ENCODE peak calls at places on chromosomes 13 and 19, in four cellular contexts. B, E, I and U are unnamed samples.

GRCh38 chr19:47445937-47446402 is 25.7 kb downstream of the SLC8A2 start:
- DNase-seq in B (peak), E (no peak), I (no peak), U (no peak)

GRCh38 chr19:47545061-47545948 is 27.6 kb downstream of the ZNF541 start:
- DNase-seq in B (no peak), E (no peak), I (no peak), U (no peak)

GRCh38 chr13:112128052-112128610 is 61.2 kb downstream of the SOX1 start:
- DNase-seq in B (no peak), E (no peak), I (no peak), U (no peak)

GRCh38 chr13:19957320-19958118 is 1.0 kb upstream of the ZMYM2 start:
- DNase-seq in B (peak), E (peak), I (peak), U (peak)

GRCh38 chr13:27018882-27019281 is 152.7 kb downstream of the USP12 start:
- DNase-seq in B (no peak), E (no peak), I (no peak), U (no peak)

GRCh38 chr13:90835826-90836225 is 511.7 kb upstream of the MIR17HG start:
- DNase-seq in B (no peak), E (no peak), I (no peak), U (no peak)

GRCh38 chr13:73307481-73307880 is 248.7 kb downstream of the KLF5 start:
- DNase-seq in B (no peak), E (no peak), I (no peak), U (no peak)

GRCh38 chr19:9910625-9911024 is 25.7 kb downstream of the OLFM2 start:
- DNase-seq in B (no peak), E (no peak), I (no peak), U (no peak)

GRCh38 chr19:48950159-48950558 is 4.5 kb upstream of the BAX start:
- DNase-seq in B (no peak), E (no peak), I (no peak), U (no peak)

GRCh38 chr19:38736413-38737280 is 7.6 kb downstream of the CAPN12 start:
- DNase-seq in B (peak), E (no peak), I (peak), U (no peak)

GRCh38 chr19:14118165-14119051 is 846 bp upstream of the PRKACA start:
- DNase-seq in B (peak), E (peak), I (peak), U (peak)

GRCh38 chr13:111114362-111115050 is 604 bp upstream of the ARHGEF7 start:
- DNase-seq in B (peak), E (peak), I (no peak), U (peak)

GRCh38 chr19:590750-591098 is 1.0 kb downstream of the HCN2 start:
- DNase-seq in B (no peak), E (no peak), I (no peak), U (no peak)

GRCh38 chr19:3275068-3275582 is 50.7 kb downstream of the CELF5 start:
- DNase-seq in B (no peak), E (no peak), I (no peak), U (no peak)

GRCh38 chr19:28065026-28065425 is 1147.9 kb downstream of the UQCRFS1 start:
- DNase-seq in B (no peak), E (no peak), I (no peak), U (no peak)

GRCh38 chr13:22642088-22642487 is 538.7 kb upstream of the SGCG start:
- DNase-seq in B (no peak), E (no peak), I (no peak), U (no peak)

GRCh38 chr19:383922-384800 is 24.8 kb downstream of the C2CD4C start:
- DNase-seq in B (no peak), E (no peak), I (no peak), U (no peak)

GRCh38 chr19:42074513-42075363 is 1.2 kb upstream of the ZNF574 start:
- DNase-seq in B (peak), E (no peak), I (peak), U (peak)

GRCh38 chr13:49587311-49587847 is 2.0 kb upstream of the RCBTB1 start:
- DNase-seq in B (no peak), E (no peak), I (peak), U (no peak)

GRCh38 chr19:16608290-16608704 is 19.7 kb downstream of the MED26 start:
- DNase-seq in B (no peak), E (no peak), I (peak), U (peak)

GRCh38 chr19:46731584-46731983 is 14.3 kb upstream of the FKRP start:
- DNase-seq in B (no peak), E (no peak), I (no peak), U (no peak)

GRCh38 chr19:7545904-7546303 is 10.4 kb downstream of the PNPLA6 start:
- DNase-seq in B (no peak), E (no peak), I (no peak), U (no peak)

GRCh38 chr13:42924290-42924803 is 67.7 kb downstream of the EPSTI1 start:
- DNase-seq in B (no peak), E (no peak), I (no peak), U (no peak)

GRCh38 chr13:36752673-36753072 is 66.3 kb upstream of the RFXAP start:
- DNase-seq in B (no peak), E (no peak), I (no peak), U (no peak)

GRCh38 chr19:42216653-42217521 is 590 bp downstream of the DEDD2 start:
- DNase-seq in B (peak), E (peak), I (no peak), U (no peak)

GRCh38 chr13:77774181-77774580 is 76.7 kb downstream of the SLAIN1 start:
- DNase-seq in B (no peak), E (no peak), I (no peak), U (no peak)

GRCh38 chr19:7947939-7948338 is 4.5 kb upstream of the TIMM44 start:
- DNase-seq in B (no peak), E (no peak), I (no peak), U (no peak)

GRCh38 chr13:46386996-46387851 is at the start of gene RUBCNL:
- DNase-seq in B (no peak), E (peak), I (peak), U (no peak)

GRCh38 chr19:40990972-40991381 is at the start of gene CYP2B6:
- DNase-seq in B (no peak), E (no peak), I (no peak), U (no peak)
- H3K27ac ChIP-seq in B (no peak), E (no peak), I (no peak), U (no peak)

DNA sequence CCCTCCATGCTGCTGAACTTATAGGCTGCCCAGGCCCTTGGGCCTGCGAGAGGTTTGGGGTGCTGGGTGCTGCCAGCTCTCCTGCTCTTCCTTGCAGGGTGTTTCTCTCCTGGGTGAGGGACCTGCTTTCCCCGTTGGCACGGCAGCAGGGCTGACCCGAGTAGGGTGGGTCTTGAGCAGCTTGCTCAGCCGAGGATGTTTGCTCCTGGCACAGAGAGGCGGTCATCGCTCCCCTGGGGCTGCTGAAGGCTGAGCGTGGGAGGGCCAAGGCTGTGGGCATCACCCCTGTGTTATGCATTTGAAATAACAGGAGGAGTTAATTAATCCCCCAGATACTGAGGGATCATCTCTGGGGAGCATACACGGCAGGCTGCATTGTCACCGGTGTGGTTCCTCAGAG is 5.3 kb downstream of the KCTD15 start:
- DNase-seq in B (no peak), E (no peak), I (no peak), U (no peak)
- H3K27ac ChIP-seq in B (no peak), E (no peak), I (peak), U (no peak)

GRCh38 chr13:45082964-45083363 is 37.3 kb upstream of the GTF2F2 start:
- DNase-seq in B (no peak), E (no peak), I (peak), U (no peak)
- H3K27ac ChIP-seq in B (no peak), E (no peak), I (peak), U (no peak)

DNA sequence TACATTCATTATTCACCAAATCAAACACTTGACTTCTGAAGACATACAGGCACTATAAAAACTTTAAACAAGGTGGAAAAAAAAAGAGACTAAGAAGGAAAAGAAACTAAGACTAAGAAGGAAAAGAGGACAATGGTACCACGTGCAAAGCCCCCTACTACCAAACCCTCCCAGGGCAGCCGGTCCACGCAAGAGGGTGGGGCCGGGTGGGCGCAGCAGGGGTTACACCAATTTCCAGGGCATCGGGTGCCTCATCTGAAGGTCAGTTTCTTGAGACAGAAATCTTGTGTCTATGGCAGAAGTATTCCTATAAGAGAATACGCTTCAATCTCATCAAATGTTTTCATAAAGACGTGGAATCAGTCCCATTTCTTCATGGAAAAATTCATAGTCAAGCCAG is 131.5 kb downstream of the NUFIP1 start:
- DNase-seq in B (no peak), E (no peak), I (no peak), U (no peak)
- H3K27ac ChIP-seq in B (no peak), E (no peak), I (no peak), U (peak)

DNA sequence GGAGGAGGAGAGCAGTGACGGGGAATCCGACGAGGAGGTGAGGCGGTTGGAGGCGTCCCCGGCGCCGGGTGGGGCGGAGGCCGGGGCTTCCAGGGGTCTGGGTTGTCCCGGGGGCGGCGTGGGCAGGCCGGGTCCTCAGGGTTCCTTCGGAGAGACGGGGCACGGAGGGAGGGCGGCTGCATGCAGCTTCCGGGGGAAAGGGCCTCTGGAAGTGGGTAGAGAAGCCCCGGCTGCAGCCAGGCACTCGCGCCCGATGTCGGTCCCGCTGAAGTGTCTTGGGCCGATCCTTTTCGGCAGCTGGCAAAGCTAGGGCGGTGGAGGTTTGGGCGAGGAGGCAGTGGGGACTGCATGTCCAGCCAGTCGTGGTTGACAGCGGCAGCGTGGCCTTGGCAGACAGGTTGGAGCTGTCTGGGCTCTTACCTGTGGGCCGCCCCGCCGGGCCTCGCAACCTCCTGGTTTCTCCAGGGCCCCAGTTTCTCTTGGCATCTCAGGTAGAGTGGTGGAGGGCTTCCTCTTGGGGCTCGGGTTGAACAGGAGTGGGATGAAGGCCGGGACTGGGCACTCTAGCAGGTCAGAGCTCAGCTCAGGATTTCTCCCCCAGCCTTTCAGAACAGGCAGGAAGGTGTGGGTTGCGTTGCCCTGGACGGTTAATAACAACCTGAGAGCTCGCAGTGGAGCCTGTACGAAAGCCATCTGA is 690 bp downstream of the KMT2B start:
- DNase-seq in B (peak), E (peak), I (no peak), U (no peak)
- H3K27ac ChIP-seq in B (peak), E (peak), I (peak), U (peak)

GRCh38 chr13:98222081-98222554 is 45.0 kb upstream of the RNF113B start:
- DNase-seq in B (no peak), E (no peak), I (no peak), U (no peak)
- H3K27ac ChIP-seq in B (no peak), E (no peak), I (no peak), U (no peak)